ENCODE peak calls at places on chromosomes 13 and 19, in nine cellular contexts. G is body of pancreas, Z is breast epithelium, Q is tibial nerve, F is lower leg skin, M is A549, O is upper lobe of left lung, P is stomach, B is endothelial cell of umbilical vein. A is an unnamed sample.

GRCh38 chr19:45311640-45312039 is 11.0 kb downstream of the CKM start:
- DNase-seq in G (no peak), Q (no peak), B (no peak), O (no peak), Z (no peak), P (no peak), F (no peak), M (no peak), A (no peak)

GRCh38 chr19:47142779-47143178 is 12.1 kb downstream of the SAE1 start:
- DNase-seq in M (no peak), Z (no peak), P (no peak), F (no peak), G (no peak), Q (no peak), O (no peak), B (no peak), A (no peak)

GRCh38 chr19:44553478-44554171 is 24.1 kb upstream of the CEACAM20 start:
- DNase-seq in M (no peak), Z (no peak), F (no peak), O (no peak), Q (no peak), P (no peak), G (no peak), B (peak), A (no peak)

GRCh38 chr13:46168341-46168740 is 13.6 kb downstream of the LCP1 start:
- DNase-seq in F (peak), M (no peak), P (no peak), Q (peak), Z (no peak), O (peak), B (no peak), G (peak), A (no peak)

GRCh38 chr13:58085819-58086218 is 454.3 kb downstream of the PCDH17 start:
- DNase-seq in Q (no peak), F (no peak), O (no peak), B (no peak), G (no peak), Z (no peak), M (no peak), P (no peak), A (no peak)

GRCh38 chr13:102325321-102325720 is 76.5 kb downstream of the FGF14 start:
- DNase-seq in O (no peak), Z (no peak), Q (no peak), P (no peak), B (no peak), G (no peak), F (no peak), M (no peak), A (no peak)

GRCh38 chr19:47111081-47111589 is 2.4 kb downstream of the ZC3H4 start:
- DNase-seq in G (peak), Q (no peak), F (no peak), P (peak), M (no peak), O (peak), B (peak), Z (no peak), A (peak)

GRCh38 chr13:51632643-51633357 is 48.5 kb downstream of the WDFY2 start:
- DNase-seq in Q (no peak), O (no peak), G (peak), F (no peak), B (no peak), M (no peak), Z (no peak), P (no peak), A (no peak)

GRCh38 chr13:99657848-99658265 is 156.6 kb downstream of the TM9SF2 start:
- DNase-seq in Z (no peak), G (peak), O (peak), P (peak), Q (no peak), B (peak), M (peak), F (no peak), A (no peak)

GRCh38 chr13:94552095-94552494 is 43.9 kb downstream of the TGDS start:
- DNase-seq in B (no peak), O (no peak), P (no peak), G (no peak), Z (no peak), Q (no peak), M (no peak), F (no peak), A (no peak)

GRCh38 chr13:94548382-94549240 is 47.3 kb downstream of the TGDS start:
- DNase-seq in P (peak), M (peak), Z (no peak), G (peak), Q (peak), F (no peak), O (peak), B (no peak), A (peak)

GRCh38 chr13:94550030-94550738 is 45.8 kb downstream of the TGDS start:
- DNase-seq in O (peak), M (peak), B (no peak), F (no peak), Q (peak), G (peak), Z (no peak), P (peak), A (peak)

GRCh38 chr13:94546071-94546839 is 49.7 kb downstream of the TGDS start:
- DNase-seq in M (no peak), F (no peak), P (no peak), O (no peak), G (no peak), B (no peak), Z (no peak), Q (no peak), A (no peak)

GRCh38 chr13:94549241-94550029 is 46.5 kb downstream of the TGDS start:
- DNase-seq in G (peak), P (peak), F (peak), Q (peak), Z (peak), M (peak), O (peak), B (peak), A (peak)
- TF ChIP-seq POLR2A in G (peak), P (no peak), F (peak), Q (no peak), Z (no peak), M (peak), O (no peak), B (peak), A (peak)

GRCh38 chr19:32580901-32581703 is at the start of gene PDCD5:
- DNase-seq in G (peak), Q (peak), Z (peak), F (peak), B (peak), O (peak), P (peak), M (peak), A (peak)
- TF ChIP-seq POLR2A in G (peak), Q (peak), Z (no peak), F (no peak), B (peak), O (peak), P (no peak), M (peak), A (peak)

GRCh38 chr19:6743071-6743470 is 3.6 kb downstream of the TRIP10 start:
- DNase-seq in Z (no peak), B (no peak), F (no peak), O (no peak), G (no peak), M (no peak), P (no peak), Q (no peak), A (no peak)

GRCh38 chr19:6738726-6739389 is 622 bp upstream of the TRIP10 start:
- DNase-seq in F (peak), G (peak), P (peak), M (no peak), Z (no peak), O (no peak), B (no peak), Q (no peak), A (no peak)

GRCh38 chr19:6739884-6740588 is 556 bp downstream of the TRIP10 start:
- DNase-seq in B (peak), G (peak), M (peak), Q (no peak), F (peak), P (peak), O (peak), Z (no peak), A (peak)

GRCh38 chr19:6739390-6739883 is at the start of gene TRIP10:
- DNase-seq in M (peak), Z (peak), Q (peak), B (peak), F (peak), G (peak), O (peak), P (peak), A (peak)

GRCh38 chr19:6740589-6741348 is 1.3 kb downstream of the TRIP10 start:
- DNase-seq in M (no peak), Q (no peak), G (peak), B (peak), P (peak), O (peak), Z (no peak), F (peak), A (no peak)
- TF ChIP-seq POLR2A in M (no peak), Q (no peak), G (peak), B (no peak), P (no peak), O (no peak), Z (peak), F (no peak), A (no peak)

DNA sequence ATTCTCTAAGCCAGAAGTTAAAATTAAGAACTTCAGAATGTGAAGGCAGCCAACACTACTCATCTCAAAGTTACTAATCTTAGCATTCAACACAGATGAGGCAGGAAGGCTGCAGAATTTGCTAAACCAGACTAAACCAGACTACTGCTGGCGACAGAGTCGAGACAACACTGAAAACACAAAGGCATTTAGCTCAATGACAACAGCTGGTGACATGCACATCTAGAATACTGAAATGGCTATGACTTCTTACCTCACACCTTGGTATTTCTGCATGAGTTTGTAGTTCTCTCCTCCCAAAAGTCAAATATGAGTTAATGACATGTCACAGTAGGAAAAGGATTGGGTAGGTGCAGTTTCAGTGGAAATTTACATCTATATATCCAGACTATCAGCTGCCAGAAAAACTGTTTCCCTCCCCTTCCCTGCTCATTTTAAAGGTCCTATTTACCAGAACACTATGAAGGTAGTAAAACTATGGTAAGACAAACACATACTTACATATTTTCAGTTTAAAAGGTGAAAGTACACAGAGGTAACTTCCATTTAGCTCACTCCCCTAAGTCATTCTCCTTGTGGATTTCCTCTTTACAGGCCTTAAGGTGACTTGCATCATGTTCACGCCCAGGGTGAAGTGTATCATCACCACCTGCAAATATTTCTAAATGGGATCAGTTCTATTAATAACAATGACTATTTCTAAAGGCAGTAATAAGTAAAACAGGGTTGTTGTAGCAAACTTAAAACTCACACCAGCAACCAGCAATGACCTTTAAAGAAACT is 21.4 kb downstream of the FOXO1 start:
- DNase-seq in M (no peak), B (no peak), Q (no peak), P (no peak), F (no peak), O (no peak), Z (no peak), G (no peak), A (no peak)
- TF ChIP-seq POLR2A in M (no peak), B (no peak), Q (no peak), P (no peak), F (no peak), O (no peak), Z (no peak), G (no peak), A (no peak)

A was measured in erythroblast.